ENCODE peak calls at places on chromosomes 4 and X, in six cellular contexts. One of them, this sample, is unnamed.

GRCh38 chrX:138925330-138925729 is 213.8 kb upstream of the FGF13 start:
- DNase-seq in esophagus squamous epithelium: no peak
- DNase-seq in Peyer's patch: no peak
- DNase-seq in ovary: no peak
- DNase-seq in K562: peak; percentile 76
- DNase-seq in GM12878: no peak
- DNase-seq in this sample: no peak

GRCh38 chr4:141686146-141686775 is 49.9 kb downstream of the IL15 start:
- DNase-seq in ovary: no peak
- DNase-seq in Peyer's patch: no peak
- DNase-seq in GM12878: no peak
- DNase-seq in K562: no peak
- DNase-seq in esophagus squamous epithelium: no peak
- DNase-seq in this sample: no peak

GRCh38 chr4:78779280-78779679 is 3.1 kb downstream of the BMP2K start:
- DNase-seq in K562: no peak
- DNase-seq in ovary: no peak
- DNase-seq in Peyer's patch: no peak
- DNase-seq in GM12878: no peak
- DNase-seq in esophagus squamous epithelium: no peak
- DNase-seq in this sample: peak; percentile 75

GRCh38 chrX:13742397-13743176 is 8.0 kb downstream of the OFD1 start:
- DNase-seq in esophagus squamous epithelium: no peak
- DNase-seq in Peyer's patch: peak; percentile 31
- DNase-seq in ovary: no peak
- DNase-seq in K562: no peak
- DNase-seq in GM12878: peak; percentile 91
- DNase-seq in this sample: peak; percentile 40

GRCh38 chrX:100217547-100217946 is 192.5 kb downstream of the PCDH19 start:
- DNase-seq in Peyer's patch: no peak
- DNase-seq in esophagus squamous epithelium: no peak
- DNase-seq in ovary: no peak
- DNase-seq in K562: no peak
- DNase-seq in GM12878: no peak
- DNase-seq in this sample: no peak

GRCh38 chr4:71461422-71461821 is 122.6 kb downstream of the SLC4A4 start:
- DNase-seq in GM12878: no peak
- DNase-seq in Peyer's patch: no peak
- DNase-seq in ovary: no peak
- DNase-seq in K562: no peak
- DNase-seq in esophagus squamous epithelium: no peak
- DNase-seq in this sample: no peak

GRCh38 chrX:97685753-97686152 is 802.0 kb downstream of the RPA4 start:
- DNase-seq in esophagus squamous epithelium: no peak
- DNase-seq in GM12878: no peak
- DNase-seq in ovary: no peak
- DNase-seq in K562: peak; percentile 17
- DNase-seq in Peyer's patch: no peak
- DNase-seq in this sample: peak; percentile 32

GRCh38 chrX:24694825-24695224 is 1.1 kb downstream of the POLA1 start:
- DNase-seq in K562: peak; percentile 8
- DNase-seq in esophagus squamous epithelium: no peak
- DNase-seq in GM12878: no peak
- DNase-seq in Peyer's patch: no peak
- DNase-seq in ovary: no peak
- DNase-seq in this sample: peak; percentile 7

GRCh38 chrX:132737743-132738142 is 220.7 kb downstream of the HS6ST2 start:
- DNase-seq in GM12878: no peak
- DNase-seq in K562: no peak
- DNase-seq in ovary: no peak
- DNase-seq in Peyer's patch: no peak
- DNase-seq in esophagus squamous epithelium: no peak
- DNase-seq in this sample: no peak

GRCh38 chrX:108250654-108251579 is 159.3 kb downstream of the ATG4A start:
- DNase-seq in esophagus squamous epithelium: no peak
- DNase-seq in K562: no peak
- DNase-seq in Peyer's patch: no peak
- DNase-seq in GM12878: no peak
- DNase-seq in ovary: no peak
- DNase-seq in this sample: no peak

GRCh38 chrX:124215786-124216185 is 116.7 kb upstream of the TEX13D start:
- DNase-seq in K562: no peak
- DNase-seq in Peyer's patch: no peak
- DNase-seq in ovary: no peak
- DNase-seq in GM12878: no peak
- DNase-seq in esophagus squamous epithelium: no peak
- DNase-seq in this sample: no peak

DNA sequence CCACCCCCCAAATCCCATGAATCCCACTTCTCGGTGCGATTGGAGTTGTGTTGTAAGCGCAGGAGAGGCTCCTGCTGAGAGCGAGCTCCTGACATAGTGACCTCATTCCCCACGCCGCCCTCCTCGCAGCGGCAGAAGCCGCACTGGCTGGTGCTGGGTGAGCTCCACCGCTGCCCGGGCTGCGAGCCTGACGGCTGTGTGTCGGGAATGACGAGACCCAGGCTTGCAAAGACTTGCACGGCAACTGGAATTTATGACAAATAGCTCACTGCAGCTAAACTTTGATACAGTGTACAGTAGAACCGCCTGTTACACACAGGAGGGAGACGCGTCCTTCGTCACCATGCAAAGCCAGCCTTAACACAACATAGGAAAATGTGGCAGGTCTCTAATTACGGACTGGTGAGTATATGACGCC is 82.4 kb downstream of the STOX2 start:
- DNase-seq in K562: peak; percentile 5
- DNase-seq in Peyer's patch: no peak
- DNase-seq in GM12878: no peak
- DNase-seq in ovary: peak; percentile 77
- DNase-seq in esophagus squamous epithelium: peak; percentile 4
- DNase-seq in this sample: no peak
- TF ChIP-seq POLR2A in K562: no peak
- TF ChIP-seq POLR2A in Peyer's patch: no peak
- TF ChIP-seq POLR2A in GM12878: no peak
- TF ChIP-seq POLR2A in ovary: no peak
- TF ChIP-seq POLR2A in esophagus squamous epithelium: no peak
- TF ChIP-seq POLR2A in this sample: no peak

GRCh38 chr4:123408471-123409084 is 12.0 kb downstream of the SPRY1 start:
- DNase-seq in K562: no peak
- DNase-seq in ovary: no peak
- DNase-seq in Peyer's patch: no peak
- DNase-seq in GM12878: no peak
- DNase-seq in esophagus squamous epithelium: no peak
- DNase-seq in this sample: no peak

GRCh38 chr4:123412700-123413512 is 16.3 kb downstream of the SPRY1 start:
- DNase-seq in K562: no peak
- DNase-seq in GM12878: no peak
- DNase-seq in ovary: no peak
- DNase-seq in Peyer's patch: no peak
- DNase-seq in esophagus squamous epithelium: no peak
- DNase-seq in this sample: no peak

GRCh38 chr4:123411514-123411913 is 14.9 kb downstream of the SPRY1 start:
- DNase-seq in Peyer's patch: no peak
- DNase-seq in K562: no peak
- DNase-seq in esophagus squamous epithelium: no peak
- DNase-seq in GM12878: no peak
- DNase-seq in ovary: no peak
- DNase-seq in this sample: no peak

GRCh38 chr4:123409301-123409700 is 12.7 kb downstream of the SPRY1 start:
- DNase-seq in ovary: no peak
- DNase-seq in GM12878: no peak
- DNase-seq in Peyer's patch: no peak
- DNase-seq in K562: no peak
- DNase-seq in esophagus squamous epithelium: no peak
- DNase-seq in this sample: no peak

DNA sequence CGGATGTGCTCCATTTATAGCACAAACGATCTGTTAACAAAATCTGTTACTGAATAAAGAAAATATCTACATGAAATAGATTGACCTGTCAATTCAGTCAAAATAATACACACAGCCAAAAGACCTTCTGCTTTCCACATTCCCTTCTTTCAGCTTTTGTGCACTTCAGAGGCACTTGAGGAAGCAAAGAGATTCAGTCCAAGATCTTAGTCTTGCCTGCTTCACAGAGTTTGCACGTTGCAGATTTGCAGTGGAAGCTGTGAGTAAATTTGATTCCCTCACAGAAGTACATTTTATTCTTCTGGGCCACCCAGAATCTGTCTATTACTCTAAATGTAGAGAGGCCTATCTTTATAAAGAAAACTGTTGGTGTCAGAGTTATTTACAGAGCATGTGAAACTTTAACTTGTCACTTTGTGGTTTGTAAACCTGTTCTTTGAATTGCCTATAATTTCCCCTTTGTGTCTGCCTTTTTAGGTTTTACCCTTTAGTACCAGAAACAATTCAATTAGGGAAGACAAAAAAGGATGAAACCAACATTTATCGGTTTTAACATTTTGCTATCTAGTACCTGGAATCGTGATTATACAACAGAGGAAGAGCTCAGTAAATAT is 15.5 kb downstream of the SPRY1 start:
- DNase-seq in esophagus squamous epithelium: no peak
- DNase-seq in Peyer's patch: no peak
- DNase-seq in GM12878: peak; percentile 66
- DNase-seq in K562: no peak
- DNase-seq in ovary: no peak
- DNase-seq in this sample: no peak
- TF ChIP-seq POLR2A in esophagus squamous epithelium: no peak
- TF ChIP-seq POLR2A in Peyer's patch: no peak
- TF ChIP-seq POLR2A in GM12878: no peak
- TF ChIP-seq POLR2A in K562: no peak
- TF ChIP-seq POLR2A in ovary: no peak
- TF ChIP-seq POLR2A in this sample: no peak

DNA sequence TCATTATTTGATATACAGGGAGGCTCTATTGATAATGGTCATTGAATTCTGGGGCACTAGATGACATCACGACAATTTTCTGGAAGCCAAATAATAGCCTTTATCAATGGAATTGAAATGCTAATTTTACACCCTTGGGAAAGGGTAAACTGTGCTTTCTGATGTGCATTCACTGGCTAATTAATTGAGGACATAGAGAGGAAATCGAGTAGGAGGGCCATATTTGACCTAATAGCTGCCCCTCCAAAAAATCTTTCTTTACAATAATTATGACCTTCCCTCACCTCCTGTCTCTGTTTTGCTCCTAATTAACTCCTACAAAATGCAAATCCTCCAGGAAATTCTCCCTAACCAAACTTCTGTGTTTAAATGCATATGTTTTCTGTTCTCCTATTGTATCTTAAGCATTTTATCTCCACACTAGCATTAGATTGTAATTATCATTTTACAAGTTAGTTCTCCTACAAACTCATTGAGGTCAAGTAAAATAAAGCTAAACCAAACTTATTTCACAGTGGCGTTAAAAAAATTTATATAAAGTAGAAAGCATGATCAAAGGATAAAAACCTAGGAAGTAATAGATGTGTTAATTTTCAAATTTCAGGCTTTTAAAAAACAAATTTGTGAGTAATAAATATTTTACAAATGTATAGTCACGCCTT is 1414.0 kb upstream of the AGA start:
- DNase-seq in Peyer's patch: no peak
- DNase-seq in ovary: no peak
- DNase-seq in esophagus squamous epithelium: no peak
- DNase-seq in GM12878: no peak
- DNase-seq in K562: no peak
- DNase-seq in this sample: no peak
- TF ChIP-seq POLR2A in Peyer's patch: no peak
- TF ChIP-seq POLR2A in ovary: no peak
- TF ChIP-seq POLR2A in esophagus squamous epithelium: no peak
- TF ChIP-seq POLR2A in GM12878: no peak
- TF ChIP-seq POLR2A in K562: no peak
- TF ChIP-seq POLR2A in this sample: no peak

GRCh38 chr4:184805462-184806245 is 20.1 kb downstream of the ACSL1 start:
- DNase-seq in Peyer's patch: peak; percentile 52
- DNase-seq in ovary: peak; percentile 44
- DNase-seq in K562: no peak
- DNase-seq in GM12878: no peak
- DNase-seq in esophagus squamous epithelium: no peak
- DNase-seq in this sample: peak; percentile 26
- TF ChIP-seq POLR2A in Peyer's patch: no peak
- TF ChIP-seq POLR2A in ovary: no peak
- TF ChIP-seq POLR2A in K562: no peak
- TF ChIP-seq POLR2A in GM12878: no peak
- TF ChIP-seq POLR2A in esophagus squamous epithelium: no peak
- TF ChIP-seq POLR2A in this sample: peak; percentile 76

GRCh38 chr4:970046-970745 is 3.2 kb downstream of the DGKQ start:
- DNase-seq in esophagus squamous epithelium: no peak
- DNase-seq in GM12878: no peak
- DNase-seq in Peyer's patch: no peak
- DNase-seq in K562: no peak
- DNase-seq in ovary: no peak
- DNase-seq in this sample: peak; percentile 31

GRCh38 chr4:972651-973424 is 531 bp downstream of the DGKQ start:
- DNase-seq in Peyer's patch: peak; percentile 35
- DNase-seq in K562: no peak
- DNase-seq in esophagus squamous epithelium: no peak
- DNase-seq in ovary: peak; percentile 72
- DNase-seq in GM12878: no peak
- DNase-seq in this sample: peak; percentile 45

GRCh38 chr4:970854-971520 is 2.4 kb downstream of the DGKQ start:
- DNase-seq in ovary: no peak
- DNase-seq in GM12878: no peak
- DNase-seq in Peyer's patch: no peak
- DNase-seq in K562: no peak
- DNase-seq in esophagus squamous epithelium: no peak
- DNase-seq in this sample: no peak

GRCh38 chr4:973431-974397 is at the start of gene DGKQ:
- DNase-seq in GM12878: no peak
- DNase-seq in ovary: peak; percentile 93
- DNase-seq in Peyer's patch: peak; percentile 89
- DNase-seq in K562: peak; percentile 84
- DNase-seq in esophagus squamous epithelium: peak; percentile 27
- DNase-seq in this sample: peak; percentile 87

GRCh38 chr4:971670-972500 is 1.5 kb downstream of the DGKQ start:
- DNase-seq in ovary: no peak
- DNase-seq in K562: no peak
- DNase-seq in Peyer's patch: no peak
- DNase-seq in GM12878: no peak
- DNase-seq in esophagus squamous epithelium: no peak
- DNase-seq in this sample: no peak
- TF ChIP-seq POLR2A in ovary: no peak
- TF ChIP-seq POLR2A in K562: no peak
- TF ChIP-seq POLR2A in Peyer's patch: peak; percentile 95
- TF ChIP-seq POLR2A in GM12878: no peak
- TF ChIP-seq POLR2A in esophagus squamous epithelium: no peak
- TF ChIP-seq POLR2A in this sample: no peak